ENCODE peak calls at places on chromosomes 12 and 14, in eight cellular contexts. U is hepatocyte, M is GM23248, E is left ventricle myocardium inferior, Z is right cardiac atrium, S is heart left ventricle, Y is MM.1S, Q is neural progenitor cell. A is an unnamed sample.
A peak's percentile ranks its signal among the peaks of the same experiment; 100 is the strongest.

GRCh38 chr12:53006810-53007742 is 820 bp downstream of the EIF4B start:
- DNase-seq in Y (peak; percentile 83), Q (peak; percentile 88), Z (peak; percentile 81), E (peak; percentile 65), U (peak; percentile 92), S (peak; percentile 81), M (peak; percentile 86), A (peak; percentile 72)

GRCh38 chr12:113991224-113992044 is 25.3 kb upstream of the RBM19 start:
- DNase-seq in U (no peak), S (no peak), M (no peak), Y (no peak), Z (no peak), Q (no peak), E (no peak), A (no peak)

GRCh38 chr12:52119398-52120254 is 40.1 kb downstream of the SMIM41 start:
- DNase-seq in Z (peak; percentile 53), M (peak; percentile 40), S (peak; percentile 45), U (peak; percentile 83), Y (peak; percentile 30), E (peak; percentile 27), Q (peak; percentile 93), A (peak; percentile 67)

GRCh38 chr14:64728106-64728505 is 23.9 kb downstream of the PLEKHG3 start:
- DNase-seq in Y (no peak), U (no peak), Q (no peak), Z (no peak), S (peak; percentile 20), M (no peak), E (peak; percentile 13), A (no peak)

GRCh38 chr14:38616959-38617358 is 361.1 kb upstream of the CLEC14A start:
- DNase-seq in S (no peak), Z (no peak), U (no peak), E (no peak), M (peak; percentile 43), Y (no peak), Q (no peak), A (peak; percentile 15)

GRCh38 chr12:120474092-120474960 is 4.8 kb upstream of the SRSF9 start:
- DNase-seq in Q (no peak), Y (no peak), E (no peak), Z (no peak), M (peak; percentile 92), S (no peak), U (peak; percentile 56), A (peak; percentile 99)

GRCh38 chr12:27841392-27841882 is 61.4 kb upstream of the MANSC4 start:
- DNase-seq in S (no peak), Q (no peak), Z (no peak), U (peak; percentile 26), Y (no peak), M (peak; percentile 15), E (no peak), A (peak; percentile 95)

GRCh38 chr12:38163442-38163801 is 153.2 kb upstream of the ALG10B start:
- DNase-seq in Q (no peak), S (no peak), Y (no peak), U (no peak), M (no peak), Z (no peak), E (no peak), A (no peak)

GRCh38 chr14:103654619-103655018 is 25.6 kb downstream of the KLC1 start:
- DNase-seq in Z (no peak), Q (no peak), S (no peak), U (no peak), M (no peak), Y (no peak), E (no peak), A (no peak)

GRCh38 chr12:115574831-115575230 is 702.7 kb downstream of the MED13L start:
- DNase-seq in Z (no peak), E (no peak), U (no peak), Q (no peak), Y (no peak), S (no peak), M (no peak), A (no peak)

GRCh38 chr14:99354166-99354875 is 82.3 kb upstream of the BCL11B start:
- DNase-seq in Y (no peak), E (no peak), Z (no peak), M (no peak), U (no peak), Q (no peak), S (no peak), A (no peak)

GRCh38 chr14:98937712-98938505 is 334.1 kb downstream of the BCL11B start:
- DNase-seq in U (no peak), S (no peak), M (no peak), Q (no peak), E (no peak), Y (no peak), Z (no peak), A (no peak)

GRCh38 chr14:76480426-76480825 is 104.5 kb downstream of the ESRRB start:
- DNase-seq in Q (no peak), E (no peak), S (no peak), M (no peak), Z (no peak), Y (no peak), U (no peak), A (no peak)
- H3K27ac ChIP-seq in Q (no peak overlapping the region), E (no peak overlapping the region), S (no peak overlapping the region), M (no peak overlapping the region), Z (no peak overlapping the region), Y (no peak overlapping the region), U (no peak overlapping the region), A (no peak overlapping the region)

GRCh38 chr12:121536058-121536928 is 44.5 kb downstream of the KDM2B start:
- DNase-seq in M (peak; percentile 79), E (peak; percentile 90), Z (peak; percentile 90), U (peak; percentile 85), Y (peak; percentile 91), Q (peak; percentile 92), S (peak; percentile 95), A (no peak)

GRCh38 chr12:121536929-121537813 is 43.7 kb downstream of the KDM2B start:
- DNase-seq in Z (peak; percentile 87), Q (peak; percentile 84), S (peak; percentile 92), U (peak; percentile 87), Y (peak; percentile 81), E (peak; percentile 90), M (peak; percentile 84), A (peak; percentile 66)

GRCh38 chr12:121534495-121535148 is 46.2 kb downstream of the KDM2B start:
- DNase-seq in E (no peak), Q (peak; percentile 16), S (no peak), Y (peak; percentile 25), Z (no peak), M (no peak), U (no peak), A (no peak)

GRCh38 chr12:121533391-121534090 is 47.3 kb downstream of the KDM2B start:
- DNase-seq in U (no peak), M (no peak), E (no peak), Z (no peak), Y (no peak), S (no peak), Q (no peak), A (no peak)

DNA sequence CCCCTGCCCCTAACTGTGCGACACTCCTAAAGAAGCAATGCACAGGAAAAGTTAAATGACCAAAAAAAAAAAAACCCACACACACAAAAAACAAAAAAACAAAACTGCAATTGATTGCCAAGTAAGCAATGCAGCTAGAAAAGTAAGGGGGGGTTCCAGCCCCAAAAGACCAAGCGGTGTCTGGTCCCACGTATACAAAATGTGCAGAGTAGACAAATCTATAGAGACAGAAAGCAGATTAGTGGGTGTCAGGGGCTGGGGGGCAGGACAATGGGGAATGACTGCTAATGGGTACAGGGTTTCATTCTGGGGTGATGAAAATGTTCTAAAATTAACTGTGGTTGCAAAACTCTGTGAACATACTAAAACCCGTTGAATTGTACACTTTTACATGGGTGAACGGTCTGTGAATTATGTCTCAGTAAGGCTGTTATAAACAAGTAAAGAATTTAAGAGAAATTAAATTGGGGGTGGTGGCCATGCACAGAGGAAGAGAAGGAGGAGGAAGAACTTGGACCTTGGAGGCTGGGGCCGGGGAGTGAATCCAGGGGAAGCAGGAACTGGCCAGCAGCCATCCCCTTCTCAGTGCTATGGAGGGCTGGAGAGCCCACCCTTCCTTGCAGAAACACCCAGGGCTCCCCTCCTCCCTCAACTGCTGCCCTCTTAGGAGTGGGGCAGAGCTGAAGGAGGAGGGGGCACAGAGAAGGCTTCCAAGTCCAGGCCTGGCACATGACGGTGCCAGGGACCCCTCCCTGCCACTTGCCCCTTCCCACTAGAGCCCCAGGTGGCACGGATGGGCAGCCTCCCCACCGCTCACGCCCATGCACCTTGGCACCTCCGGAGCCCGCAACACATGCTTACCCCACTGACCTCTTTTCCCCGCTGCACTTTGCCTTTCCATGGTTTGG is 45.4 kb downstream of the KDM2B start:
- DNase-seq in S (no peak), U (peak; percentile 34), M (no peak), E (no peak), Y (peak; percentile 6), Q (no peak), Z (no peak), A (no peak)
- H3K4me1 ChIP-seq in S (peaks cover 62% of the 10 kb centered on the region), U (peaks cover 39% of the 10 kb centered on the region), M (peaks cover 14% of the 10 kb centered on the region), E (peaks cover 76% of the 10 kb centered on the region), Y (peaks cover 6% of the 10 kb centered on the region), Q (peaks cover 40% of the 10 kb centered on the region), Z (peaks cover 9% of the 10 kb centered on the region), A (peaks cover 23% of the 10 kb centered on the region)

DNA sequence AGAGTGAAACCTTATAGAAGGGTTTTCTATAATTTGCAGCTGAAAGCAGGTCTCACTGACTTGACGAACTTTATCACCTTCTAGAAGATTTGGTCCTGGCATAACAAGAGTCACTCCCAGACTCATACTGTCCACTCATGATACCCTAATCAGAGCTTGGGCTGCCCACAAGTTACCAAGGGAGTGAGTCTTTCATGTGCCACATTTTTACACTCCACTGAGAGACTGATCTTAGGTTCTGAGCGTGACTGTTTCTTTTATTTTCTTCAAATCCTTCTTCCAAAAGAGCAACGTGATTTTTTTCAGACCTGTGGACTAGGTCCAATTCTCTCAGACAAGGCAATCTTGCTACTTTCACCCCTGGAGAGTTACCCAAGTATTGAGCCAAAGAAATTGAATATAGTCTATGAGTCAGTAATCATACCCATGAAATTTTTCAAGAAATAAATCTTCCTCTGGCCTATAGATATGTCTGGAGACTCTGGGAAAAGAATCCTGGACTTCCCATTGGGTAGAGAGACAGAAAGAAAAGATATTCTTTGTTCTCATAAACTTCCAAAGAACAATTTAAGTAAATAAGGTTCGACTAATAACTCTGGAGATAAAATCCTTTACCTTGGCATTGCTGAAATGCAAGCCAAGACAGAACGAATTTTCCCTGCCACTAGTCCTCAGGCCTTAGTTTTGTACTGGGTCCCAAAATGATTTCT is 26.9 kb downstream of the SIX1 start:
- DNase-seq in U (no peak), M (peak; percentile 37), Y (no peak), E (no peak), Z (no peak), S (no peak), Q (no peak), A (no peak)
- H3K27ac ChIP-seq in U (no peak overlapping the region), M (peak overlapping the region; percentile 47), Y (no peak overlapping the region), E (no peak overlapping the region), Z (no peak overlapping the region), S (no peak overlapping the region), Q (no peak overlapping the region), A (no peak overlapping the region)

DNA sequence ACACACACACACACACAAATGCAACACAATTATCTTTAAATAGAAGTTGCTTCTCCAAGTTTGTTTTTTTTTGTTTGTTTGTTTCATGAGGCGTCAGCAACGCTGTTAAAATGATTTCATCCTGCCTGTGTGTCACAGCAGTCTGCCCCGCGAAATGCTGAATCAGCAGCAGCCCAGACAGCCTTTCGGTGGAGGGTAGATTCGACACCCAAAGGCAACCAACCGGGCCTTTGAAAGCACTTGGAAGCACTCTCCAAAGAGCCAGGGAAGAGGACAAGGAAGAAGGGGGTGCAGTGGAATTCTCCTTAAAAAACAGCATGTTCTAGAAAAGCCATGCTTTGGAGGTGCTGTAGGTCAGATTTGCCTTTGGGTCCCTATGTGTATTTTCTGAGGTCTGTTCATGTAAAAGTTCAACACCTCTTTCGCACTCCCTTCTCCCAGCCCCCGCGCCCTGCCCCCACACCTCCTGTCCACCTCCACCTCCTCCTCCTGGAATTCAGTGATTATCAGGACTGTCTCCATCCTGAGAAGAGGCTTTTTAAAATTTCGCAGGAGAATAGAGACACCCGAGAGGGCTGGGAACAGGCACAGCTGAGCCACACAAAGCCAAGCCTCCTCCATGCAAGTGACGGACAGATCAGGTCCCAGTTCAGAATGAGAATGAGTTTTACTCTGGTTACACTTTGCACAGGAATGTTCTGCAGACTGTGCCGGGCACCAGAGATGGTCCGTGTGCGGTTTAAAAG is 177.8 kb downstream of the ETV6 start:
- DNase-seq in E (no peak), Z (peak; percentile 39), U (peak; percentile 46), M (peak; percentile 54), S (peak; percentile 41), Q (peak; percentile 72), Y (no peak), A (no peak)
- H3K4me1 ChIP-seq in E (peaks cover 81% of the 10 kb centered on the region), Z (peaks cover 24% of the 10 kb centered on the region), U (peaks cover 22% of the 10 kb centered on the region), M (peaks cover 14% of the 10 kb centered on the region), S (peaks cover 49% of the 10 kb centered on the region), Q (peaks cover 79% of the 10 kb centered on the region), Y (peaks cover 34% of the 10 kb centered on the region), A (no peaks in the 10 kb centered on the region)

A was measured in PC-3.